ENCODE peak calls at places on chromosomes 5 and 9, in seven cellular contexts. One of them, this sample, is unnamed.

GRCh38 chr9:34197756-34198711 is 19.2 kb downstream of the UBAP1 start:
- DNase-seq in GM18507: no peak
- DNase-seq in upper lobe of left lung: no peak
- DNase-seq in lower lobe of right lung: no peak
- DNase-seq in T-helper 2 cell: no peak
- DNase-seq in M059J: peak
- DNase-seq in left colon: no peak
- DNase-seq in this sample: no peak

GRCh38 chr9:112360047-112360804 is 19.7 kb upstream of the HSDL2 start:
- DNase-seq in GM18507: no peak
- DNase-seq in upper lobe of left lung: no peak
- DNase-seq in lower lobe of right lung: no peak
- DNase-seq in T-helper 2 cell: no peak
- DNase-seq in M059J: peak
- DNase-seq in left colon: no peak
- DNase-seq in this sample: no peak

GRCh38 chr5:72478276-72478675 is 28.9 kb downstream of the ZNF366 start:
- DNase-seq in GM18507: no peak
- DNase-seq in upper lobe of left lung: no peak
- DNase-seq in lower lobe of right lung: no peak
- DNase-seq in T-helper 2 cell: no peak
- DNase-seq in M059J: peak
- DNase-seq in left colon: no peak
- DNase-seq in this sample: no peak

GRCh38 chr9:6142816-6143454 is 72.7 kb upstream of the IL33 start:
- DNase-seq in GM18507: no peak
- DNase-seq in upper lobe of left lung: no peak
- DNase-seq in lower lobe of right lung: no peak
- DNase-seq in T-helper 2 cell: no peak
- DNase-seq in M059J: no peak
- DNase-seq in left colon: no peak
- DNase-seq in this sample: no peak

GRCh38 chr5:178467261-178468195 is 122.7 kb downstream of the COL23A1 start:
- DNase-seq in GM18507: no peak
- DNase-seq in upper lobe of left lung: no peak
- DNase-seq in lower lobe of right lung: peak
- DNase-seq in T-helper 2 cell: no peak
- DNase-seq in M059J: no peak
- DNase-seq in left colon: peak
- DNase-seq in this sample: no peak

GRCh38 chr5:74243634-74244033 is 396.9 kb downstream of the ENC1 start:
- DNase-seq in GM18507: no peak
- DNase-seq in upper lobe of left lung: no peak
- DNase-seq in lower lobe of right lung: no peak
- DNase-seq in T-helper 2 cell: no peak
- DNase-seq in M059J: peak
- DNase-seq in left colon: no peak
- DNase-seq in this sample: no peak

GRCh38 chr5:83632874-83633273 is 87.8 kb downstream of the HAPLN1 start:
- DNase-seq in GM18507: no peak
- DNase-seq in upper lobe of left lung: no peak
- DNase-seq in lower lobe of right lung: no peak
- DNase-seq in T-helper 2 cell: no peak
- DNase-seq in M059J: peak
- DNase-seq in left colon: no peak
- DNase-seq in this sample: no peak

GRCh38 chr5:180609817-180610550 is 18.7 kb upstream of the SCGB3A1 start:
- DNase-seq in GM18507: no peak
- DNase-seq in upper lobe of left lung: peak
- DNase-seq in lower lobe of right lung: no peak
- DNase-seq in T-helper 2 cell: no peak
- DNase-seq in M059J: no peak
- DNase-seq in left colon: no peak
- DNase-seq in this sample: peak

GRCh38 chr5:139149477-139150199 is 48.5 kb downstream of the SIL1 start:
- DNase-seq in GM18507: no peak
- DNase-seq in upper lobe of left lung: no peak
- DNase-seq in lower lobe of right lung: no peak
- DNase-seq in T-helper 2 cell: no peak
- DNase-seq in M059J: peak
- DNase-seq in left colon: no peak
- DNase-seq in this sample: no peak

GRCh38 chr5:175328176-175328575 is 115.8 kb downstream of the DRD1 start:
- DNase-seq in GM18507: no peak
- DNase-seq in upper lobe of left lung: no peak
- DNase-seq in lower lobe of right lung: no peak
- DNase-seq in T-helper 2 cell: no peak
- DNase-seq in M059J: no peak
- DNase-seq in left colon: no peak
- DNase-seq in this sample: no peak

GRCh38 chr9:98806394-98807069 is 938 bp upstream of the GALNT12 start:
- DNase-seq in GM18507: no peak
- DNase-seq in upper lobe of left lung: no peak
- DNase-seq in lower lobe of right lung: no peak
- DNase-seq in T-helper 2 cell: no peak
- DNase-seq in M059J: peak
- DNase-seq in left colon: no peak
- DNase-seq in this sample: no peak

GRCh38 chr9:111599092-111599947 is at the start of gene PTGR1:
- DNase-seq in GM18507: no peak
- DNase-seq in upper lobe of left lung: peak
- DNase-seq in lower lobe of right lung: peak
- DNase-seq in T-helper 2 cell: no peak
- DNase-seq in M059J: peak
- DNase-seq in left colon: peak
- DNase-seq in this sample: peak

GRCh38 chr9:127977877-127978647 is 2.7 kb downstream of the EEIG1 start:
- DNase-seq in GM18507: no peak
- DNase-seq in upper lobe of left lung: no peak
- DNase-seq in lower lobe of right lung: peak
- DNase-seq in T-helper 2 cell: no peak
- DNase-seq in M059J: peak
- DNase-seq in left colon: no peak
- DNase-seq in this sample: no peak

GRCh38 chr9:21295992-21296391 is 9.1 kb downstream of the IFNA5 start:
- DNase-seq in GM18507: no peak
- DNase-seq in upper lobe of left lung: no peak
- DNase-seq in lower lobe of right lung: no peak
- DNase-seq in T-helper 2 cell: no peak
- DNase-seq in M059J: no peak
- DNase-seq in left colon: no peak
- DNase-seq in this sample: no peak

GRCh38 chr9:21789541-21790037 is 12.8 kb upstream of the MTAP start:
- DNase-seq in GM18507: peak
- DNase-seq in upper lobe of left lung: no peak
- DNase-seq in lower lobe of right lung: no peak
- DNase-seq in T-helper 2 cell: peak
- DNase-seq in M059J: peak
- DNase-seq in left colon: peak
- DNase-seq in this sample: no peak

GRCh38 chr9:135956798-135957166 is 4.4 kb downstream of the UBAC1 start:
- DNase-seq in GM18507: no peak
- DNase-seq in upper lobe of left lung: no peak
- DNase-seq in lower lobe of right lung: no peak
- DNase-seq in T-helper 2 cell: no peak
- DNase-seq in M059J: no peak
- DNase-seq in left colon: no peak
- DNase-seq in this sample: peak

GRCh38 chr9:127658431-127658830 is 46.4 kb downstream of the STXBP1 start:
- DNase-seq in GM18507: no peak
- DNase-seq in upper lobe of left lung: no peak
- DNase-seq in lower lobe of right lung: no peak
- DNase-seq in T-helper 2 cell: no peak
- DNase-seq in M059J: no peak
- DNase-seq in left colon: no peak
- DNase-seq in this sample: no peak

GRCh38 chr5:17895296-17896058 is 261.2 kb downstream of the TAF11L14 start:
- DNase-seq in GM18507: no peak
- DNase-seq in upper lobe of left lung: no peak
- DNase-seq in lower lobe of right lung: no peak
- DNase-seq in T-helper 2 cell: no peak
- DNase-seq in M059J: peak
- DNase-seq in left colon: no peak
- DNase-seq in this sample: no peak

GRCh38 chr5:78362220-78362619 is 1.8 kb downstream of the SCAMP1 start:
- DNase-seq in GM18507: no peak
- DNase-seq in upper lobe of left lung: no peak
- DNase-seq in lower lobe of right lung: no peak
- DNase-seq in T-helper 2 cell: no peak
- DNase-seq in M059J: no peak
- DNase-seq in left colon: no peak
- DNase-seq in this sample: no peak

GRCh38 chr5:66864240-66864884 is 268.2 kb downstream of the MAST4 start:
- DNase-seq in GM18507: no peak
- DNase-seq in upper lobe of left lung: no peak
- DNase-seq in lower lobe of right lung: no peak
- DNase-seq in T-helper 2 cell: no peak
- DNase-seq in M059J: peak
- DNase-seq in left colon: no peak
- DNase-seq in this sample: peak

This sample was measured in Right ventricle myocardium inferior.